ENCODE peak calls at places on chromosomes 1 and 21, in ten cellular contexts. K, F, Y, P, J, D, B, W, Z and E are unnamed samples.

GRCh38 chr1:56525463-56526155 is 53.8 kb downstream of the PLPP3 start:
- DNase-seq in F (peak; percentile 75), D (no peak), W (no peak), Y (no peak), B (no peak), P (peak; percentile 55), Z (no peak), J (no peak), K (peak; percentile 54), E (no peak)

GRCh38 chr1:243409284-243409683 is 153.4 kb downstream of the SDCCAG8 start:
- DNase-seq in P (peak; percentile 15), Y (no peak), J (no peak), K (peak; percentile 28), W (no peak), F (peak; percentile 27), B (no peak), D (no peak), Z (no peak), E (no peak)

GRCh38 chr21:43367296-43367695 is 59.6 kb downstream of the SIK1 start:
- DNase-seq in K (no peak), P (no peak), Z (no peak), D (no peak), Y (no peak), F (no peak), J (no peak), W (no peak), B (no peak), E (no peak)

GRCh38 chr1:12604114-12604874 is 13.7 kb downstream of the DHRS3 start:
- DNase-seq in D (no peak), P (peak; percentile 97), F (peak; percentile 98), J (peak; percentile 77), Y (peak; percentile 94), B (no peak), Z (no peak), K (peak; percentile 99), W (no peak), E (peak; percentile 44)

GRCh38 chr1:160665330-160666078 is 18.7 kb upstream of the SLAMF1 start:
- DNase-seq in F (no peak), P (no peak), D (no peak), Z (no peak), K (peak; percentile 9), W (no peak), B (no peak), J (peak; percentile 39), Y (no peak), E (no peak)

GRCh38 chr1:215423288-215423687 is 143.8 kb upstream of the KCTD3 start:
- DNase-seq in Y (no peak), P (no peak), D (no peak), W (no peak), B (no peak), J (no peak), Z (no peak), K (no peak), F (no peak), E (no peak)

GRCh38 chr1:22625262-22625925 is 11.0 kb upstream of the C1QA start:
- DNase-seq in K (no peak), J (peak; percentile 8), W (no peak), Z (no peak), D (no peak), Y (no peak), F (no peak), P (no peak), B (no peak), E (no peak)

GRCh38 chr21:40707271-40707670 is 139.7 kb downstream of the DSCAM start:
- DNase-seq in W (no peak), D (no peak), K (no peak), F (no peak), Z (no peak), Y (no peak), J (no peak), P (no peak), B (no peak), E (no peak)

GRCh38 chr1:13605159-13605558 is 21.5 kb downstream of the PDPN start:
- DNase-seq in Y (no peak), Z (no peak), F (peak; percentile 96), J (no peak), W (no peak), P (peak; percentile 93), K (peak; percentile 80), B (no peak), D (no peak), E (no peak)

GRCh38 chr21:25963186-25963585 is 207.4 kb downstream of the APP start:
- DNase-seq in Z (peak; percentile 31), J (no peak), W (no peak), D (no peak), P (peak; percentile 58), K (peak; percentile 74), F (peak; percentile 63), Y (peak; percentile 57), B (no peak), E (no peak)

GRCh38 chr1:39395357-39395831 is 96.0 kb upstream of the BMP8A start:
- DNase-seq in Z (no peak), Y (peak; percentile 95), J (no peak), F (peak; percentile 79), P (peak; percentile 84), D (no peak), W (no peak), B (no peak), K (peak; percentile 85), E (no peak)

GRCh38 chr1:167066333-167067122 is 23.6 kb downstream of the GPA33 start:
- DNase-seq in K (peak; percentile 59), B (peak; percentile 69), D (peak; percentile 21), P (peak; percentile 48), W (peak; percentile 86), Y (no peak), J (peak; percentile 89), F (peak; percentile 34), Z (peak; percentile 64), E (peak; percentile 60)

GRCh38 chr1:207964195-207964966 is 53.5 kb upstream of the CD34 start:
- DNase-seq in D (no peak), P (no peak), F (peak; percentile 45), J (no peak), Y (no peak), K (peak; percentile 76), Z (peak; percentile 28), B (no peak), W (no peak), E (no peak)

GRCh38 chr1:112762541-112763141 is 47.5 kb upstream of the PPM1J start:
- DNase-seq in W (no peak), F (no peak), P (no peak), K (no peak), B (no peak), J (no peak), Z (peak; percentile 65), Y (no peak), D (no peak), E (no peak)

GRCh38 chr1:33055210-33055991 is 18.7 kb upstream of the AK2 start:
- DNase-seq in Z (peak; percentile 66), D (peak; percentile 24), K (peak; percentile 94), P (peak; percentile 75), Y (peak; percentile 73), B (peak; percentile 48), J (peak; percentile 36), W (peak; percentile 66), F (peak; percentile 90), E (no peak)

GRCh38 chr1:23609971-23610370 is 50.7 kb upstream of the ID3 start:
- DNase-seq in F (no peak), J (no peak), P (no peak), Z (no peak), Y (no peak), B (no peak), D (no peak), K (no peak), W (no peak), E (no peak)

GRCh38 chr1:94315552-94316116 is 78.2 kb upstream of the ARHGAP29 start:
- DNase-seq in Z (no peak), P (no peak), F (no peak), Y (no peak), B (no peak), J (no peak), D (no peak), K (no peak), W (no peak), E (no peak)

GRCh38 chr1:241518447-241519307 is 878 bp downstream of the FH start:
- DNase-seq in J (peak; percentile 44), Z (no peak), F (peak; percentile 23), W (peak; percentile 5), B (no peak), P (peak; percentile 26), K (peak; percentile 40), Y (no peak), D (no peak), E (no peak)

GRCh38 chr1:18580087-18580486 is 50.6 kb upstream of the PAX7 start:
- DNase-seq in W (no peak), D (no peak), J (no peak), Y (no peak), P (no peak), F (no peak), B (no peak), Z (no peak), K (no peak), E (no peak)

GRCh38 chr1:209755926-209756607 is at the start of gene TRAF3IP3:
- DNase-seq in Z (no peak), F (no peak), J (peak; percentile 87), K (no peak), Y (no peak), W (peak; percentile 76), B (no peak), D (no peak), P (no peak), E (peak; percentile 65)

GRCh38 chr1:206725053-206725963 is 40.6 kb downstream of the MAPKAPK2 start:
- DNase-seq in K (peak; percentile 70), B (no peak), D (no peak), Y (no peak), Z (no peak), W (peak; percentile 78), F (peak; percentile 70), J (peak; percentile 81), P (peak; percentile 61), E (peak; percentile 28)

GRCh38 chr21:18460979-18461378 is 57.4 kb upstream of the TMPRSS15 start:
- DNase-seq in K (no peak), D (no peak), W (no peak), F (no peak), J (no peak), P (no peak), B (no peak), Z (no peak), Y (no peak), E (no peak)

GRCh38 chr1:182739545-182739944 is 50.0 kb upstream of the NPL start:
- DNase-seq in W (no peak), D (no peak), B (no peak), K (no peak), Z (no peak), J (no peak), P (no peak), Y (no peak), F (no peak), E (no peak)

GRCh38 chr1:210372931-210373627 is 44.4 kb downstream of the HHAT start:
- DNase-seq in W (no peak), D (no peak), P (no peak), K (no peak), F (no peak), Y (no peak), B (no peak), Z (no peak), J (peak; percentile 14), E (no peak)

GRCh38 chr21:45146301-45146700 is 71.9 kb downstream of the ADARB1 start:
- DNase-seq in B (no peak), F (no peak), D (no peak), W (no peak), Y (no peak), K (peak; percentile 32), J (no peak), Z (no peak), P (no peak), E (no peak)

GRCh38 chr1:197441990-197442389 is 173.9 kb downstream of the CRB1 start:
- DNase-seq in F (peak; percentile 79), Y (no peak), P (no peak), B (no peak), W (no peak), D (no peak), Z (no peak), K (peak; percentile 59), J (no peak), E (no peak)

GRCh38 chr1:31183927-31184554 is 55.6 kb downstream of the NKAIN1 start:
- DNase-seq in D (no peak), Y (no peak), W (peak; percentile 69), F (peak; percentile 48), K (peak; percentile 54), Z (peak; percentile 38), B (peak; percentile 65), J (peak; percentile 54), P (peak; percentile 19), E (no peak)

GRCh38 chr21:29481081-29481480 is 182.4 kb downstream of the BACH1 start:
- DNase-seq in W (no peak), B (no peak), D (no peak), Z (no peak), Y (no peak), F (no peak), J (no peak), K (no peak), P (peak; percentile 7), E (no peak)